ENCODE peak calls at places on chromosomes 2 and 18, in nine cellular contexts. L, F, T, N, I, E, D, A and K are unnamed samples.

GRCh38 chr2:119772767-119773166 is 13.0 kb downstream of the PTPN4 start:
- DNase-seq in L (no peak), F (no peak), T (no peak), N (no peak), I (no peak), E (no peak), D (no peak), A (no peak), K (no peak)

GRCh38 chr18:74249181-74249968 is 42.4 kb downstream of the CYB5A start:
- DNase-seq in L (no peak), F (no peak), T (no peak), N (peak; percentile 26), I (no peak), E (no peak), D (no peak), A (no peak), K (no peak)

GRCh38 chr2:196066794-196067382 is 1.7 kb downstream of the DNAH7 start:
- DNase-seq in L (peak; percentile 20), F (no peak), T (no peak), N (peak; percentile 54), I (no peak), E (peak; percentile 54), D (no peak), A (no peak), K (peak; percentile 37)

GRCh38 chr2:50318147-50318546 is 713.8 kb downstream of the NRXN1 start:
- DNase-seq in L (no peak), F (no peak), T (no peak), N (no peak), I (no peak), E (no peak), D (no peak), A (no peak), K (no peak)

GRCh38 chr2:205717999-205718398 is 35.7 kb downstream of the NRP2 start:
- DNase-seq in L (no peak), F (no peak), T (no peak), N (no peak), I (no peak), E (no peak), D (no peak), A (no peak), K (no peak)

GRCh38 chr18:37532917-37533316 is 32.7 kb downstream of the CELF4 start:
- DNase-seq in L (no peak), F (no peak), T (no peak), N (no peak), I (no peak), E (no peak), D (no peak), A (no peak), K (no peak)

GRCh38 chr2:96157649-96158553 is 12.7 kb upstream of the DUSP2 start:
- DNase-seq in L (no peak), F (no peak), T (peak; percentile 49), N (no peak), I (no peak), E (peak; percentile 26), D (no peak), A (peak; percentile 96), K (peak; percentile 25)

GRCh38 chr2:217909156-217909820 is 93.5 kb downstream of the TNS1 start:
- DNase-seq in L (no peak), F (no peak), T (no peak), N (no peak), I (no peak), E (peak; percentile 46), D (no peak), A (no peak), K (no peak)

GRCh38 chr18:78979058-78979680 is 449 bp upstream of the SALL3 start:
- DNase-seq in L (no peak), F (no peak), T (no peak), N (no peak), I (no peak), E (peak; percentile 73), D (no peak), A (no peak), K (no peak)

GRCh38 chr2:67399831-67400489 is 2.8 kb downstream of the ETAA1 start:
- DNase-seq in L (no peak), F (no peak), T (no peak), N (no peak), I (no peak), E (no peak), D (no peak), A (no peak), K (peak; percentile 72)

GRCh38 chr2:21055879-21056790 is 12.3 kb upstream of the APOB start:
- DNase-seq in L (no peak), F (no peak), T (no peak), N (no peak), I (no peak), E (peak; percentile 84), D (no peak), A (no peak), K (no peak)

GRCh38 chr2:113894156-113894743 is 4.4 kb downstream of the ACTR3 start:
- DNase-seq in L (no peak), F (no peak), T (no peak), N (peak; percentile 96), I (no peak), E (no peak), D (no peak), A (no peak), K (no peak)

GRCh38 chr2:100902833-100903405 is 83.0 kb downstream of the NPAS2 start:
- DNase-seq in L (no peak), F (no peak), T (no peak), N (no peak), I (no peak), E (no peak), D (no peak), A (no peak), K (peak; percentile 97)

GRCh38 chr2:101793277-101793969 is 95.9 kb downstream of the MAP4K4 start:
- DNase-seq in L (peak; percentile 29), F (no peak), T (no peak), N (no peak), I (peak; percentile 48), E (peak; percentile 28), D (no peak), A (no peak), K (no peak)

GRCh38 chr2:218387369-218388194 is 5.5 kb downstream of the SLC11A1 start:
- DNase-seq in L (no peak), F (peak; percentile 89), T (no peak), N (no peak), I (peak; percentile 49), E (peak; percentile 87), D (no peak), A (peak; percentile 32), K (peak; percentile 45)

GRCh38 chr18:48929951-48930713 is 20.6 kb downstream of the SMAD7 start:
- DNase-seq in L (no peak), F (no peak), T (no peak), N (no peak), I (no peak), E (peak; percentile 96), D (no peak), A (no peak), K (peak; percentile 80)

GRCh38 chr2:220779918-220780317 is 792.2 kb downstream of the EPHA4 start:
- DNase-seq in L (no peak), F (no peak), T (no peak), N (no peak), I (no peak), E (no peak), D (no peak), A (no peak), K (no peak)

GRCh38 chr2:75100011-75100680 is 99.2 kb downstream of the TACR1 start:
- DNase-seq in L (no peak), F (no peak), T (no peak), N (no peak), I (no peak), E (peak; percentile 13), D (no peak), A (no peak), K (no peak)